ENCODE peak calls at places on chromosomes 5 and 9, in ten cellular contexts. E is NCI-H2029 treated with DMSO at 0.1 percent for 48 hours, V is epithelial cell of esophagus, M is upper lobe of left lung, L is T follicular helper cell, X is H7, D is HFFc6, N is foreskin fibroblast, R is iPS-NIHi11, B is NCI-H510A. P is an unnamed sample.

GRCh38 chr5:143093452-143094086 is 309.9 kb downstream of the NR3C1 start:
- DNase-seq in L (no peak), V (no peak), E (no peak), R (no peak), X (no peak), M (no peak), B (no peak), N (no peak), D (no peak), P (no peak)

GRCh38 chr5:71932131-71932635 is 175.1 kb upstream of the MAP1B start:
- DNase-seq in E (no peak), B (no peak), D (no peak), V (peak; percentile 62), R (no peak), M (no peak), N (no peak), L (no peak), X (no peak), P (no peak)

GRCh38 chr5:76145945-76146344 is 62.8 kb downstream of the SV2C start:
- DNase-seq in X (peak; percentile 11), N (no peak), B (no peak), V (peak; percentile 41), L (no peak), R (peak; percentile 33), D (no peak), E (no peak), M (no peak), P (no peak)

GRCh38 chr5:78758169-78758839 is 109.7 kb upstream of the LHFPL2 start:
- DNase-seq in N (peak; percentile 56), V (no peak), B (no peak), L (no peak), E (no peak), M (no peak), D (no peak), R (no peak), X (no peak), P (no peak)

GRCh38 chr9:109934499-109935214 is 154.7 kb downstream of the PALM2AKAP2 start:
- DNase-seq in B (no peak), X (no peak), D (no peak), V (no peak), L (no peak), E (no peak), R (no peak), M (no peak), N (no peak), P (no peak)

GRCh38 chr9:12774861-12775367 is at the start of gene LURAP1L:
- DNase-seq in N (peak; percentile 74), L (no peak), E (peak; percentile 38), X (peak; percentile 47), B (peak; percentile 35), V (peak; percentile 91), M (peak; percentile 61), R (peak; percentile 59), D (peak; percentile 47), P (no peak)

GRCh38 chr5:60810438-60811085 is 33.5 kb downstream of the ELOVL7 start:
- DNase-seq in B (no peak), V (peak; percentile 54), R (no peak), E (no peak), M (no peak), X (no peak), N (peak; percentile 4), L (no peak), D (no peak), P (no peak)

GRCh38 chr5:124847907-124848306 is 101.5 kb upstream of the ZNF608 start:
- DNase-seq in V (no peak), N (no peak), D (no peak), M (no peak), B (no peak), E (peak; percentile 70), X (no peak), L (no peak), R (no peak), P (no peak)

GRCh38 chr9:130884542-130885421 is 11.8 kb downstream of the QRFP start:
- DNase-seq in R (no peak), X (no peak), E (no peak), M (no peak), V (no peak), D (no peak), B (no peak), L (no peak), N (no peak), P (peak; percentile 47)

GRCh38 chr5:94366811-94367210 is 251.6 kb downstream of the KIAA0825 start:
- DNase-seq in B (no peak), V (peak; percentile 86), E (no peak), N (no peak), M (no peak), L (no peak), D (no peak), R (no peak), X (no peak), P (no peak)

GRCh38 chr9:124329996-124330714 is 72.4 kb downstream of the NEK6 start:
- DNase-seq in B (no peak), E (no peak), L (no peak), R (no peak), N (no peak), V (no peak), M (no peak), X (no peak), D (no peak), P (no peak)

GRCh38 chr9:136203406-136204085 is 1.4 kb downstream of the LHX3 start:
- DNase-seq in N (no peak), D (no peak), R (no peak), B (no peak), M (no peak), V (no peak), L (no peak), X (no peak), E (no peak), P (no peak)

GRCh38 chr5:141051526-141051876 is 327 bp downstream of the PCDHB1 start:
- DNase-seq in D (no peak), L (no peak), N (no peak), M (no peak), V (no peak), X (peak; percentile 14), B (no peak), E (peak; percentile 5), R (peak; percentile 23), P (no peak)

GRCh38 chr9:91248707-91249106 is 113.0 kb downstream of the AUH start:
- DNase-seq in V (no peak), N (no peak), D (no peak), X (no peak), B (no peak), E (no peak), R (no peak), M (no peak), L (no peak), P (no peak)

P was measured in amygdala.